ENCODE peak calls at places on chromosomes 5 and 9, in five cellular contexts. One of them, this sample, is unnamed.

GRCh38 chr9:112615584-112616271 is 102.2 kb downstream of the INIP start:
- DNase-seq in amygdala: no peak
- DNase-seq in NCI-H1092: no peak
- DNase-seq in left cardiac atrium: no peak
- DNase-seq in activated CD4-positive, alpha-beta T cell treated with anti-CD3 and anti-CD28 coated beads, Interleukin-2, amount 50 U/mL, for 48 hours: no peak
- DNase-seq in this sample: no peak

GRCh38 chr9:27528886-27529315 is 713 bp downstream of the MOB3B start:
- DNase-seq in amygdala: no peak
- DNase-seq in NCI-H1092: no peak
- DNase-seq in left cardiac atrium: peak; percentile 49
- DNase-seq in activated CD4-positive, alpha-beta T cell treated with anti-CD3 and anti-CD28 coated beads, Interleukin-2, amount 50 U/mL, for 48 hours: peak; percentile 56
- DNase-seq in this sample: no peak

GRCh38 chr5:148746826-148747535 is 79.4 kb upstream of the ADRB2 start:
- DNase-seq in amygdala: no peak
- DNase-seq in NCI-H1092: no peak
- DNase-seq in left cardiac atrium: no peak
- DNase-seq in activated CD4-positive, alpha-beta T cell treated with anti-CD3 and anti-CD28 coated beads, Interleukin-2, amount 50 U/mL, for 48 hours: no peak
- DNase-seq in this sample: no peak

GRCh38 chr5:138495351-138495750 is 30.1 kb downstream of the EGR1 start:
- DNase-seq in amygdala: no peak
- DNase-seq in NCI-H1092: no peak
- DNase-seq in left cardiac atrium: no peak
- DNase-seq in activated CD4-positive, alpha-beta T cell treated with anti-CD3 and anti-CD28 coated beads, Interleukin-2, amount 50 U/mL, for 48 hours: no peak
- DNase-seq in this sample: no peak

GRCh38 chr5:5303242-5303641 is 119.2 kb upstream of the ICE1 start:
- DNase-seq in amygdala: no peak
- DNase-seq in NCI-H1092: no peak
- DNase-seq in left cardiac atrium: no peak
- DNase-seq in activated CD4-positive, alpha-beta T cell treated with anti-CD3 and anti-CD28 coated beads, Interleukin-2, amount 50 U/mL, for 48 hours: no peak
- DNase-seq in this sample: no peak

GRCh38 chr9:36677611-36678010 is 104.9 kb downstream of the MELK start:
- DNase-seq in amygdala: no peak
- DNase-seq in NCI-H1092: no peak
- DNase-seq in left cardiac atrium: no peak
- DNase-seq in activated CD4-positive, alpha-beta T cell treated with anti-CD3 and anti-CD28 coated beads, Interleukin-2, amount 50 U/mL, for 48 hours: no peak
- DNase-seq in this sample: no peak

GRCh38 chr9:89622933-89623861 is 18.4 kb downstream of the GADD45G start:
- DNase-seq in amygdala: no peak
- DNase-seq in NCI-H1092: no peak
- DNase-seq in left cardiac atrium: no peak
- DNase-seq in activated CD4-positive, alpha-beta T cell treated with anti-CD3 and anti-CD28 coated beads, Interleukin-2, amount 50 U/mL, for 48 hours: no peak
- DNase-seq in this sample: no peak

GRCh38 chr5:103562453-103563157 is at the start of gene NUDT12:
- DNase-seq in amygdala: peak; percentile 89
- DNase-seq in NCI-H1092: peak; percentile 57
- DNase-seq in left cardiac atrium: peak; percentile 77
- DNase-seq in activated CD4-positive, alpha-beta T cell treated with anti-CD3 and anti-CD28 coated beads, Interleukin-2, amount 50 U/mL, for 48 hours: peak; percentile 59
- DNase-seq in this sample: peak; percentile 48

GRCh38 chr5:100430268-100430900 is 104.8 kb upstream of the FAM174A start:
- DNase-seq in amygdala: no peak
- DNase-seq in NCI-H1092: no peak
- DNase-seq in left cardiac atrium: peak; percentile 31
- DNase-seq in activated CD4-positive, alpha-beta T cell treated with anti-CD3 and anti-CD28 coated beads, Interleukin-2, amount 50 U/mL, for 48 hours: peak; percentile 59
- DNase-seq in this sample: peak; percentile 25

GRCh38 chr9:115957571-115957970 is 196.0 kb upstream of the PAPPA start:
- DNase-seq in amygdala: no peak
- DNase-seq in NCI-H1092: no peak
- DNase-seq in left cardiac atrium: no peak
- DNase-seq in activated CD4-positive, alpha-beta T cell treated with anti-CD3 and anti-CD28 coated beads, Interleukin-2, amount 50 U/mL, for 48 hours: no peak
- DNase-seq in this sample: no peak